ENCODE peak calls at places on chromosomes 16 and 17, in five cellular contexts. Y is K562, M is A549, L is GM12878, X is HepG2. A is an unnamed sample.

GRCh38 chr16:89331371-89332109 is 114.0 kb downstream of the ZNF778 start:
- DNase-seq in M (no peak), Y (no peak), X (no peak), L (no peak), A (no peak)

GRCh38 chr17:75754378-75755204 is 10.4 kb downstream of the GALK1 start:
- DNase-seq in L (no peak), X (peak), Y (peak), M (no peak), A (no peak)

GRCh38 chr16:64687796-64688195 is 434.1 kb downstream of the CDH11 start:
- DNase-seq in L (no peak), M (no peak), Y (no peak), X (no peak), A (no peak)

GRCh38 chr16:85832578-85833539 is 33.4 kb downstream of the COX4I1 start:
- DNase-seq in X (no peak), Y (no peak), L (no peak), M (no peak), A (no peak)

GRCh38 chr17:6894206-6894528 is 62.6 kb upstream of the TEKT1 start:
- DNase-seq in Y (no peak), L (no peak), X (no peak), M (no peak), A (peak)

GRCh38 chr17:21705021-21705601 is 12.8 kb downstream of the KCNJ18 start:
- DNase-seq in L (no peak), X (no peak), Y (no peak), M (no peak), A (no peak)

GRCh38 chr16:69865701-69866100 is 85.4 kb upstream of the CLEC18A start:
- DNase-seq in Y (peak), X (peak), M (no peak), L (no peak), A (no peak)

GRCh38 chr17:57468932-57469775 is 212.8 kb downstream of the MSI2 start:
- DNase-seq in M (no peak), Y (no peak), L (peak), X (peak), A (no peak)

GRCh38 chr17:75010683-75011406 is 1.6 kb upstream of the MRPL58 start:
- DNase-seq in X (peak), Y (peak), M (no peak), L (no peak), A (no peak)

GRCh38 chr16:19439483-19439882 is 21.8 kb downstream of the TMC5 start:
- DNase-seq in M (no peak), L (no peak), X (no peak), Y (no peak), A (no peak)

GRCh38 chr16:19434584-19434983 is 16.9 kb downstream of the TMC5 start:
- DNase-seq in L (no peak), Y (no peak), X (no peak), M (no peak), A (no peak)

GRCh38 chr16:19436540-19436939 is 18.9 kb downstream of the TMC5 start:
- DNase-seq in X (no peak), L (no peak), Y (no peak), M (no peak), A (no peak)

GRCh38 chr16:19437280-19437679 is 19.6 kb downstream of the TMC5 start:
- DNase-seq in X (no peak), M (no peak), L (no peak), Y (no peak), A (no peak)

DNA sequence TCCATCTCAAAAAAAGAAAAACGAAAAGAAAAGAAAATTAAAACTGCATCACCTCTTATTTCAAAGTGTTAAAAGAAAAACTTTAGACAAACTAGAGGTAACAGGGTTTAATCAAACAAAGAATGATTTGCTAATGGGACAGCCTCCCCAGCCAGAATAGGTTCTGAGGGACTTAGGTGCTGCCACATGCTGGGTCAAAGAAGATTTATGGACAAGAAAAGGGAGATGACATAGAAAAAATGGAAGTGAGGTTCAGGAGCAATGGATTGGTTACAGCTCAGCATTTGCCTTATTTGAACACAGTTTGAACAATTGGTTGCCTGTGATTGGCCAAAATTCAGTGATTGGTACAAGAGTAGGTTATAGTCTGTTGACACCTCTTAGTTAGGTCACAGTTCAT is 21.1 kb downstream of the TMC5 start:
- DNase-seq in M (no peak), X (no peak), Y (no peak), L (no peak), A (no peak)
- TF ChIP-seq KDM1A in M (no peak), X (no peak), Y (no peak), L (no peak), A (no peak)

GRCh38 chr16:27258241-27258734 is 10.3 kb downstream of the NSMCE1 start:
- DNase-seq in X (peak), L (no peak), M (no peak), Y (no peak), A (no peak)

GRCh38 chr16:27259710-27260109 is 8.9 kb downstream of the NSMCE1 start:
- DNase-seq in L (no peak), M (no peak), Y (no peak), X (no peak), A (no peak)

GRCh38 chr16:27254262-27254811 is 14.2 kb downstream of the NSMCE1 start:
- DNase-seq in X (no peak), M (no peak), L (peak), Y (no peak), A (no peak)

GRCh38 chr16:27256861-27257260 is 11.7 kb downstream of the NSMCE1 start:
- DNase-seq in M (no peak), Y (no peak), X (no peak), L (no peak), A (no peak)

GRCh38 chr16:27257271-27257670 is 11.3 kb downstream of the NSMCE1 start:
- DNase-seq in M (no peak), L (no peak), Y (no peak), X (no peak), A (no peak)
- TF ChIP-seq EP300 in M (no peak), L (no peak), Y (no peak), X (no peak), A (no peak)

GRCh38 chr17:77281904-77282367 is 141.2 kb downstream of the SEC14L1 start:
- DNase-seq in X (no peak), M (peak), L (no peak), Y (no peak), A (no peak)
- H3K4me2 ChIP-seq in X (peak), M (peak), L (peak), Y (peak), A (peak)

DNA sequence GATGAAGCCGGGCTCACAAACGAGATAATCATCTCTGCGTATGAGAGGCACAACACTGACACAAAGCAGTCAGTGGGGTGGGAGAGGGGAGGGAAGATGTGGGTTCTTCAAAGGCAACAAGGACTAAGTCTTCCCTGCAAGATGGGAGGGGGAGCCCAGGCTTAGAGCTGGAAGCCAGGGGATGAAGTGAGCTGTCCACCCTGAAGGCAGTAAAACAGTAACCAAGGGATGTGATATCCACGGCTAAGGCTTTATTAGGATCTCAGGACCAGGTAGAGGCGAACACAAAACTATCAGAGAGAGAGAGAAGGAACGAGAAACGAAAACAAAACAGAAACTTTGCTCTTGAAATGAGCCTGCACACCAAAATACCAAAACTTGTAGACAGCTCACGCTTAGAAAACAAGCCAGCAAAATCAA is 115.9 kb downstream of the DYNLRB2 start:
- DNase-seq in L (peak), M (no peak), Y (no peak), X (no peak), A (no peak)
- TF ChIP-seq KDM1A in L (no peak), M (no peak), Y (no peak), X (no peak), A (no peak)

DNA sequence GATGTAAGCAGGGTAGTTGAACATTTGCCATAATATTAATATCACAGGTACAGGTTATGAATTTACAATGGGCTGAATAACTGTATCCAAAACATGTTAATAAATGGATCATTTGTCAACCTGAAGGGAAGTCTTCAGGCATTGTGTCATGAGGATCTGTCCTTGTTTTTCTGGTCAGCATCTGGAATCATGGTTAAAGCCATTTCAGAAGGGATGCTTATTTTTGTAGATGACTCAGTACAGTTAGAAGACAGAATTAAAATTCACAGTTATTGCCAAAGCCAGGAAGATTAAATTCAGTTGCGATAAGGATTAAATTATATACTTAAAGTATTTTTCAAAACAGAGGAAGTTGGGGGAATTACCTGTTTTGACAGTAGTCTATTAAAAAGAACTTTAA is 8.0 kb downstream of the PSMD11 start:
- DNase-seq in L (no peak), X (no peak), Y (no peak), M (no peak), A (no peak)
- TF ChIP-seq EP300 in L (no peak), X (no peak), Y (no peak), M (no peak), A (no peak)

GRCh38 chr16:1876468-1876867 is 4.5 kb upstream of the MEIOB start:
- DNase-seq in Y (no peak), L (peak), M (no peak), X (no peak), A (no peak)
- H3K4me2 ChIP-seq in Y (no peak), L (peak), M (no peak), X (no peak), A (no peak)

DNA sequence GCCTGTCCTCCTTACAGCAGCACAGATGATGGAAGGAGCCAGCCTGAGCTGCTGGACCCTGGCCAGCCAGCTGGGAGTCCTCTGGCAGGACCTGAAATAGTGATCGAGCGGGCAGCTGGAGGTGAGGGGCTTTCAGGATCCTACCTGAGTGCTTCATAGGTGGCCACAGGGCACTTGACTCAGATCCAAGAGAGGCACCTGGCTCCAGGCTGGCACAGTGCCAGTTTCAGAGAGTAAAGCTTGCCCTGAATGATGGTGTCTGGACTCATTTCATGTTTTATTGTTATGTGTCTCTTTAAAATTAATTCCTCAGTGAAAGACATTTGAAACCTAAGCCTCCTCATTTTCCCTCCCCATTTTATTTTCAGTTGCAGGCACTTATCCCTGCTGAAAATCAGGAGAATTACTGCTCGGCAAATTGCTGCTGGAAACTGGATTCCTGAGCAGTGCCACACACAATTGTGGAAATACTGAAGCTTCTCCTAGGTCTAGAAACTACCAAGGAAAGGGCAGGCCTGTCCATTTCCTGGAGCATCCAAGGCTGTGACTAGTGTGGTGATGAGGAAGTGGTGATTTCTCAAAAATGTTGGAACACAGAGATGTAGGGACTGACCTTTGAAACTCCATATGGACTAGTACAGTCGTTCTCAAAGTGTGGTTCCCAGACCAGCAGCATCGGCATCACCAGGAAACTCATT is 16.1 kb upstream of the ADAMTS18 start:
- DNase-seq in M (no peak), Y (no peak), X (no peak), L (no peak), A (no peak)
- TF ChIP-seq KDM1A in M (no peak), Y (no peak), X (no peak), L (no peak), A (no peak)

GRCh38 chr17:40646791-40647548 is 648 bp downstream of the SMARCE1 start:
- DNase-seq in L (no peak), M (peak), Y (no peak), X (peak), A (no peak)
- TF ChIP-seq EP300 in L (no peak), M (no peak), Y (no peak), X (no peak), A (no peak)

GRCh38 chr17:17349724-17350106 is 46.5 kb downstream of the NT5M start:
- DNase-seq in L (no peak), X (no peak), M (no peak), Y (no peak), A (no peak)

GRCh38 chr17:17346428-17347233 is 43.5 kb downstream of the NT5M start:
- DNase-seq in L (no peak), Y (no peak), M (no peak), X (no peak), A (no peak)

GRCh38 chr17:17348872-17349723 is 45.9 kb downstream of the NT5M start:
- DNase-seq in X (peak), Y (no peak), M (no peak), L (no peak), A (no peak)

GRCh38 chr17:17347234-17347955 is 44.2 kb downstream of the NT5M start:
- DNase-seq in L (no peak), Y (no peak), M (no peak), X (no peak), A (no peak)

DNA sequence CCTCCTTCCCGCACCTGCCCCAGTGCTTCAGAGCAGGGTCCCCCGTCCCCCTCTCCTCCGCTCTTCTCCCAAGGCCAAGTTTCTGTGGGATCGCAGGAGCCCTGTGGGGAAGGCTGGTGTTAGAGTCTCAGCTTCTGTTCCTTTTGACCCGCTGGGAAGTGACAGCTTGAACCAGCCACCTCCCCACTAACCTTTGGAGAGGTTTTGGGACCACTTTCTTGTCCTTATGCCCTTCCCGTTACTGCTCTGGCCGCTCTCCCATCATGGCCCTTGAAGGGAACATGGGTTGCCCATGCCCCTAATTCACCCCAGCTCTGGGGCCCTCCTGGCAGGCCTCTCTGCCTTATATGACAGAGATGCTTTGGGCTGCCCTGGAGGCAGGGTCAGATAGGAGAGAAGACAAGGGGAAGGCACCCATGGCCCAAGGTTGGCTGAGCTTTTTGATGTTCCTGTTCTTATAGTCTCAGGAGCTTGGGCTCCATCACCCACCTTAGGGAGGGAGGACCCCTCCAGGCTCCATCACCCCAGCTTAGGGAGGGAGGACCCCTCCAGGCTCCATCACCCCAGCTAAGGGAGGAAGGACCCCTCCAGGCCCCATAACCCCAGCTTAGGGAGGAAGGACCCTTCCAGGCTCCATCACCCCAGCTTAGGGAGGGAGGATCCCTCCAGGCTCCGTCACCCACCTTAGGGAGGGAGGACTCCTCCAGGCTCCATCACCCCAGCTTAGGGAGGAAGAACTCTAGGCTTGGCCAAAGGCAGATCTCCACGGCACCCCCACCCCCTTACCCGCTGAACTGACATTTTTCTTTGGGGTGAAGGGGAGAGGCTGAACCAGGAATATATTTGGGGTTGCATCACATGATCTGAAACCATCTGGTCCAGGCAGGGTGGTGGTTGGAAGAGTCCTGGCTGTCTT is 45.0 kb downstream of the NT5M start:
- DNase-seq in Y (no peak), L (no peak), X (no peak), M (no peak), A (no peak)
- H3K4me2 ChIP-seq in Y (no peak), L (no peak), X (no peak), M (no peak), A (no peak)